ENCODE peak calls at places on chromosomes 7 and 10, in ten cellular contexts. V, G, J, C, E, Q, M, O, F and Y are unnamed samples.

GRCh38 chr10:78443900-78444571 is 410.4 kb downstream of the RPS24 start:
- DNase-seq in V (no peak), G (no peak), J (no peak), C (no peak), E (peak), Q (no peak), M (no peak), O (no peak), F (no peak), Y (no peak)

GRCh38 chr10:124005091-124005490 is 88.3 kb downstream of the CHST15 start:
- DNase-seq in V (no peak), G (no peak), J (no peak), C (peak), E (peak), Q (no peak), M (no peak), O (no peak), F (no peak), Y (no peak)

GRCh38 chr7:150420242-150420641 is 30.2 kb upstream of the GIMAP8 start:
- DNase-seq in V (no peak), G (no peak), J (no peak), C (no peak), E (peak), Q (no peak), M (no peak), O (no peak), F (no peak), Y (no peak)

GRCh38 chr10:12635127-12635541 is 285.8 kb downstream of the CAMK1D start:
- DNase-seq in V (peak), G (no peak), J (no peak), C (no peak), E (no peak), Q (peak), M (no peak), O (no peak), F (no peak), Y (no peak)

GRCh38 chr7:19377611-19378339 is 232.6 kb upstream of the FERD3L start:
- DNase-seq in V (no peak), G (no peak), J (no peak), C (no peak), E (no peak), Q (peak), M (no peak), O (no peak), F (no peak), Y (no peak)

GRCh38 chr7:39693812-39694211 is 70.4 kb downstream of the RALA start:
- DNase-seq in V (no peak), G (no peak), J (no peak), C (no peak), E (no peak), Q (no peak), M (no peak), O (no peak), F (no peak), Y (no peak)

GRCh38 chr10:2358586-2358985 is 621.3 kb upstream of the ADARB2 start:
- DNase-seq in V (no peak), G (no peak), J (no peak), C (no peak), E (no peak), Q (no peak), M (no peak), O (no peak), F (no peak), Y (no peak)

GRCh38 chr7:138164804-138165203 is 88.5 kb downstream of the AKR1D1 start:
- DNase-seq in V (no peak), G (no peak), J (no peak), C (no peak), E (no peak), Q (no peak), M (no peak), O (no peak), F (no peak), Y (no peak)

GRCh38 chr10:85864173-85864549 is 502.4 kb downstream of the GRID1 start:
- DNase-seq in V (no peak), G (no peak), J (no peak), C (no peak), E (no peak), Q (no peak), M (no peak), O (no peak), F (no peak), Y (no peak)

GRCh38 chr7:42244828-42245227 is 7.8 kb upstream of the GLI3 start:
- DNase-seq in V (no peak), G (no peak), J (peak), C (no peak), E (no peak), Q (peak), M (no peak), O (no peak), F (no peak), Y (no peak)

GRCh38 chr7:148783801-148784527 is 85.3 kb downstream of the CUL1 start:
- DNase-seq in V (no peak), G (no peak), J (no peak), C (no peak), E (peak), Q (no peak), M (no peak), O (no peak), F (no peak), Y (no peak)

GRCh38 chr7:2037805-2038635 is 194.7 kb downstream of the MAD1L1 start:
- DNase-seq in V (no peak), G (no peak), J (peak), C (peak), E (peak), Q (peak), M (no peak), O (no peak), F (peak), Y (no peak)

GRCh38 chr10:5692476-5693358 is 8.1 kb downstream of the TASOR2 start:
- DNase-seq in V (peak), G (peak), J (no peak), C (peak), E (peak), Q (peak), M (no peak), O (no peak), F (peak), Y (no peak)

GRCh38 chr10:133391761-133392518 is 2.0 kb upstream of the MTG1 start:
- DNase-seq in V (no peak), G (no peak), J (no peak), C (no peak), E (peak), Q (no peak), M (no peak), O (no peak), F (no peak), Y (no peak)

GRCh38 chr7:140455743-140456142 is 23.6 kb downstream of the MKRN1 start:
- DNase-seq in V (no peak), G (peak), J (no peak), C (no peak), E (no peak), Q (no peak), M (no peak), O (no peak), F (no peak), Y (no peak)

GRCh38 chr7:19051767-19052375 is 65.6 kb downstream of the TWIST1 start:
- DNase-seq in V (peak), G (peak), J (peak), C (no peak), E (peak), Q (peak), M (no peak), O (peak), F (peak), Y (no peak)

GRCh38 chr7:149205690-149206381 is 10.5 kb downstream of the ZNF282 start:
- DNase-seq in V (no peak), G (peak), J (no peak), C (no peak), E (no peak), Q (no peak), M (no peak), O (no peak), F (peak), Y (no peak)

GRCh38 chr7:84568786-84569185 is 374.2 kb upstream of the SEMA3A start:
- DNase-seq in V (no peak), G (no peak), J (no peak), C (no peak), E (no peak), Q (no peak), M (no peak), O (no peak), F (no peak), Y (no peak)

GRCh38 chr10:5196613-5197234 is at the start of gene AKR1C4:
- DNase-seq in V (no peak), G (no peak), J (no peak), C (no peak), E (no peak), Q (no peak), M (no peak), O (no peak), F (no peak), Y (no peak)

GRCh38 chr10:79981673-79982485 is 33.0 kb upstream of the SFTPD start:
- DNase-seq in V (peak), G (peak), J (peak), C (peak), E (peak), Q (peak), M (no peak), O (peak), F (peak), Y (no peak)
- TF ChIP-seq POLR2A in V (peak), G (peak), J (no peak), C (no peak), E (no peak), Q (no peak), M (no peak), O (no peak), F (peak), Y (no peak)

GRCh38 chr10:62639139-62639538 is 165.4 kb upstream of the ADO start:
- DNase-seq in V (no peak), G (no peak), J (no peak), C (no peak), E (no peak), Q (no peak), M (no peak), O (no peak), F (no peak), Y (no peak)

GRCh38 chr10:62638062-62638477 is 166.4 kb upstream of the ADO start:
- DNase-seq in V (no peak), G (no peak), J (no peak), C (no peak), E (no peak), Q (peak), M (no peak), O (no peak), F (no peak), Y (peak)

GRCh38 chr10:62637249-62638061 is 167.1 kb upstream of the ADO start:
- DNase-seq in V (no peak), G (peak), J (peak), C (no peak), E (peak), Q (peak), M (no peak), O (no peak), F (no peak), Y (no peak)

GRCh38 chr10:62635127-62635526 is 169.4 kb upstream of the ADO start:
- DNase-seq in V (no peak), G (no peak), J (no peak), C (no peak), E (no peak), Q (no peak), M (no peak), O (no peak), F (no peak), Y (no peak)

DNA sequence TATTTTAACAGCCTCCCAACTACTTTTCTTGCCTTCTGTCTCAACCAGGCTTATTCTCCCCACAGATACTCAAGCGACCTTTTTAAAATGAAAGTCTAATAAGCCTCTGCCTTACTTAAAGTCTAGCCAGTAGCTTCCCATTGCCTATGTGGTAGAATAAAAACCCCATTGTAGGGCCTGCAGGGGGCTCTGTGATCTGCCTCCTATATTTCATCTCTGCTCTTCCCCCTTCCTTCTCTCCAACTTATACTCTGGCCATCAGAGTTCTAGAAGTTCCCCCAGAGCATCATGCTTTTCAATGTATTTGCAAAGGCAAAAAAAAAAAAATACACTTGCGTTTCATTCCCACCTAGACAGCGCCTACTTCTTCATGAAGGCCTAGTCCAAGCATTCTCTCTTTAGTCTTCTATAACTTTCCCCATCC is 167.7 kb upstream of the ADO start:
- DNase-seq in V (no peak), G (no peak), J (no peak), C (no peak), E (no peak), Q (peak), M (no peak), O (no peak), F (no peak), Y (peak)
- TF ChIP-seq CTCF in V (no peak), G (no peak), J (no peak), C (no peak), E (no peak), Q (peak), M (no peak), O (no peak), F (no peak), Y (no peak)

DNA sequence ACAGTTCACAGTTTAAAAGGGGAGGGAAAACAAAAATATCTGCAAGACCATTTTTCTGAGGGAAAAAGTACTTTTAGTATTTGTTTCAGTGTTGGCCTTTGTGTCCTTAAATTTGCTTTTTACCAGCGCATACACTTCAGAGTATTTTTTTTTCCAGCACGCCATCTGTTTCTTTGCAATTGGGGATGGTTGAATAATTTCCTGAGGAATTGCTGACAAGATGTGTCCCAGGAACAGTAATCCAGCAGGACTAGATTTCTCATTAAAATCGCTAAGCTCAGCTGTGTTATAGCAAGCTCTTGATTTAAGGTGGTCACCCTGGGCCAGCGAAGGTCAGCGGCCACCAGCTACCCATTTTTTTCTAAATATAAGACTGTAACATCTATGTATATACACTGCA is 156.9 kb upstream of the RHOBTB1 start:
- DNase-seq in V (no peak), G (no peak), J (no peak), C (no peak), E (no peak), Q (no peak), M (no peak), O (no peak), F (no peak), Y (no peak)
- H3K27ac ChIP-seq in V (no peak), G (no peak), J (no peak), C (no peak), E (no peak), Q (no peak), M (no peak), O (no peak), F (no peak), Y (no peak)

DNA sequence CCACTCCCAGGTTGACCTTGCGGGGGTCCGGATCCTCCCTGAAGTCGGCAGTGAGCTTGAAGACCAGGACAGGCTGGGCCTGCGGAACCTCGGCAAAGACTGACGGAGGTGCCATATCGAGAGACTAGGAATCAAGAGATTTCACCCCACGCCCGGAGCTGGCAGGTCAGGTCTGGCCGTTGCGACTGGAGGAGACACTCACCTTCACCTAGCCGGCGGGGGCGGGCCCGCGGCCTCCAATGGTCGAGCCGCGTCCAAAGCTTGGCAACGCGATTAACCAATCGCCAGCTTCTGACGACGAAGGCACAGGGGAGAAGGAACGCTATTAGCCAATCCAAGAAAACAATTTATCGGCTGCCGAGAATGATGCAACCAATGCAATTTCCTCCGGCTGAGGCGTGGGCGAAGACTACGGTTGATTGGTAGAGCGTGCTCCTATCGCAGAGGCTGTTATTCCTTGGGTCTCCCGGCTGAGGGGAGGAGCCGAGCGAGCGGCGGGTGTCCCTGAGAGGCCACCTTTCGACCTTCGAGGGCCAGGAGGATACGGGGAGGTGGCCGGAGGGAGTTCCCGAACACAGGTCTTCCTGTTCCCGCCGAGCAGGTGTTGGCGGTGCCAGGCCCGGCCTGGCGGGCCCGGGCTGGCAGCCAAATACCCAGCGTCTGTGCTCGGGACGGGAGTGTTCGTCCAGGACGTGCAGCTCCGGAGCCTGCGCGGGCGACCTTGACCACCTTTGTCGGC is at the start of gene GOT1:
- DNase-seq in V (peak), G (peak), J (peak), C (peak), E (peak), Q (peak), M (peak), O (peak), F (peak), Y (peak)
- TF ChIP-seq POLR2A in V (peak), G (peak), J (peak), C (peak), E (peak), Q (peak), M (no peak), O (peak), F (peak), Y (peak)

GRCh38 chr10:75612904-75613684 is 181.7 kb downstream of the LRMDA start:
- DNase-seq in V (no peak), G (no peak), J (no peak), C (no peak), E (no peak), Q (no peak), M (no peak), O (no peak), F (no peak), Y (no peak)

GRCh38 chr10:75617485-75618155 is 186.2 kb downstream of the LRMDA start:
- DNase-seq in V (no peak), G (no peak), J (no peak), C (no peak), E (peak), Q (no peak), M (no peak), O (no peak), F (no peak), Y (peak)

GRCh38 chr10:75616874-75617478 is 185.6 kb downstream of the LRMDA start:
- DNase-seq in V (no peak), G (no peak), J (no peak), C (no peak), E (no peak), Q (no peak), M (no peak), O (no peak), F (no peak), Y (no peak)

GRCh38 chr10:75613685-75614587 is 182.5 kb downstream of the LRMDA start:
- DNase-seq in V (no peak), G (no peak), J (no peak), C (no peak), E (no peak), Q (no peak), M (no peak), O (no peak), F (no peak), Y (no peak)

DNA sequence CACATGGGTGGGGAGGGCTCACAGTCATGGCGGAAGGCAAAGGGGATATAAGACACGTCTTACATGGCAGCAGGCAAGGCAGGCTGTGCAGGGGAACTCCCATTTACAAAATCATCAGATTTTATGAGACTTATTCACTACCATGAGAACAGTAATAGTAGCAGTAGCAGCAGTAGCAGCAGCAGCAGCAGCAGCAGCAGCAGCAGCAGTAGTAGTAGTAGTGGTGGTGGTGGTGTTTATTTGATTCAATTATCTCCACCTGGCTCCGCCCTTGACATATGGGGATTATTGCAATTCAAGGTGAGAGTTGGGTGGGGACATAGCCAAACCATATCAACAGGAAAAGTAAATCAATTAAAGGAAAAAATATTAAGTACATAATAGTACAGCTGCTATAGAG is 184.7 kb downstream of the LRMDA start:
- DNase-seq in V (no peak), G (no peak), J (no peak), C (no peak), E (no peak), Q (no peak), M (no peak), O (no peak), F (no peak), Y (no peak)
- TF ChIP-seq CTCF in V (no peak), G (no peak), J (no peak), C (no peak), E (no peak), Q (no peak), M (no peak), O (no peak), F (no peak), Y (no peak)

GRCh38 chr10:118790058-118790457 is 35.3 kb upstream of the CACUL1 start:
- DNase-seq in V (no peak), G (no peak), J (no peak), C (no peak), E (no peak), Q (no peak), M (no peak), O (no peak), F (no peak), Y (no peak)

GRCh38 chr10:118798186-118798811 is 43.5 kb upstream of the CACUL1 start:
- DNase-seq in V (peak), G (no peak), J (no peak), C (no peak), E (peak), Q (no peak), M (no peak), O (peak), F (no peak), Y (no peak)

GRCh38 chr10:118793545-118793944 is 38.8 kb upstream of the CACUL1 start:
- DNase-seq in V (no peak), G (no peak), J (no peak), C (no peak), E (peak), Q (no peak), M (no peak), O (no peak), F (no peak), Y (no peak)

DNA sequence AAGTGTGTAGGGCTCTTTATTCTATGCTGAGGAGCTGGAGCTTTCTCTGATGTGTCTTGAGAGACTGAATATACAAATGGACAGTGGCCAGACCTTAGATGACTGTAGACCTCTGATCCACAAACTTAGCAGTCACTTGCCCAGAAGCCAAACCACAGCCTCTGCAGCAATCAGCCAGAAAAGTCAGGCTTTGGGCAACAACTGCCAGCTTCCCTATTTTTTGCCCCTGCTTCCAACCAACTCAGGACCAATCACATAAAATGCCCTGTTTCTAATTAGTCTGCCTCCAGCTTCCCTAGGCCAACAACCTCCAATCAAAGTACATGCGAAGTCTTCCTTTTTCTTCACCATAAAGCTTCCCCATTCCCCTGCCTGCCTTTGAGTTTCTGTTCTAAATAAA is 37.7 kb upstream of the CACUL1 start:
- DNase-seq in V (no peak), G (peak), J (no peak), C (no peak), E (peak), Q (no peak), M (no peak), O (no peak), F (no peak), Y (no peak)
- H3K27ac ChIP-seq in V (no peak), G (no peak), J (no peak), C (no peak), E (no peak), Q (no peak), M (no peak), O (no peak), F (peak), Y (no peak)